ENCODE peak calls at places on chromosomes 11 and 22, in four cellular contexts. One of them, this sample, is unnamed.

GRCh38 chr11:63952570-63952969 is 13.8 kb downstream of the NAA40 start:
- DNase-seq in ovary: no peak
- DNase-seq in HCT116: no peak
- DNase-seq in osteoblast: no peak
- DNase-seq in this sample: no peak

GRCh38 chr11:75625970-75626691 is 42.7 kb downstream of the MAP6 start:
- DNase-seq in osteoblast: peak; percentile 88
- DNase-seq in ovary: no peak
- DNase-seq in HCT116: no peak
- DNase-seq in this sample: no peak

GRCh38 chr11:109302591-109303334 is 119.2 kb upstream of the C11orf87 start:
- DNase-seq in ovary: no peak
- DNase-seq in osteoblast: no peak
- DNase-seq in HCT116: no peak
- DNase-seq in this sample: no peak

GRCh38 chr11:128504489-128504888 is 82.9 kb downstream of the ETS1 start:
- DNase-seq in HCT116: no peak
- DNase-seq in osteoblast: no peak
- DNase-seq in ovary: no peak
- DNase-seq in this sample: no peak

GRCh38 chr22:24973867-24974266 is 21.4 kb downstream of the KIAA1671 start:
- DNase-seq in HCT116: no peak
- DNase-seq in ovary: no peak
- DNase-seq in osteoblast: peak; percentile 18
- DNase-seq in this sample: peak; percentile 50

GRCh38 chr11:64102005-64102738 is 63.7 kb downstream of the MACROD1 start:
- DNase-seq in ovary: no peak
- DNase-seq in osteoblast: no peak
- DNase-seq in HCT116: no peak
- DNase-seq in this sample: peak; percentile 39

GRCh38 chr11:74388678-74389327 is 9.4 kb downstream of the PGM2L1 start:
- DNase-seq in ovary: peak; percentile 48
- DNase-seq in HCT116: no peak
- DNase-seq in osteoblast: no peak
- DNase-seq in this sample: no peak

GRCh38 chr11:29676993-29677392 is 339.8 kb downstream of the KCNA4 start:
- DNase-seq in osteoblast: no peak
- DNase-seq in HCT116: no peak
- DNase-seq in ovary: no peak
- DNase-seq in this sample: no peak

GRCh38 chr11:115112779-115113178 is 391.4 kb downstream of the CADM1 start:
- DNase-seq in osteoblast: no peak
- DNase-seq in ovary: no peak
- DNase-seq in HCT116: no peak
- DNase-seq in this sample: no peak

GRCh38 chr11:12089473-12089872 is 20.9 kb upstream of the MICAL2 start:
- DNase-seq in osteoblast: no peak
- DNase-seq in ovary: no peak
- DNase-seq in HCT116: no peak
- DNase-seq in this sample: no peak

GRCh38 chr11:662689-663274 is 25.7 kb downstream of the DRD4 start:
- DNase-seq in ovary: peak; percentile 68
- DNase-seq in HCT116: peak; percentile 48
- DNase-seq in osteoblast: peak; percentile 99
- DNase-seq in this sample: peak; percentile 77

GRCh38 chr11:83070044-83070877 is 1.4 kb downstream of the RAB30 start:
- DNase-seq in osteoblast: peak; percentile 72
- DNase-seq in ovary: no peak
- DNase-seq in HCT116: no peak
- DNase-seq in this sample: no peak

GRCh38 chr11:67614730-67615454 is 8.2 kb downstream of the NDUFV1 start:
- DNase-seq in ovary: no peak
- DNase-seq in HCT116: no peak
- DNase-seq in osteoblast: peak; percentile 69
- DNase-seq in this sample: peak; percentile 54

GRCh38 chr11:46050065-46050464 is 71.2 kb downstream of the PHF21A start:
- DNase-seq in ovary: peak; percentile 47
- DNase-seq in HCT116: peak; percentile 10
- DNase-seq in osteoblast: peak; percentile 59
- DNase-seq in this sample: peak; percentile 58

GRCh38 chr11:2434008-2434407 is 10.3 kb downstream of the TRPM5 start:
- DNase-seq in osteoblast: peak; percentile 6
- DNase-seq in HCT116: no peak
- DNase-seq in ovary: no peak
- DNase-seq in this sample: no peak

GRCh38 chr11:44711772-44712608 is 14.8 kb upstream of the TSPAN18 start:
- DNase-seq in HCT116: no peak
- DNase-seq in ovary: no peak
- DNase-seq in osteoblast: no peak
- DNase-seq in this sample: no peak

GRCh38 chr22:28019881-28020861 is 101.1 kb upstream of the PITPNB start:
- DNase-seq in ovary: peak; percentile 71
- DNase-seq in HCT116: peak; percentile 21
- DNase-seq in osteoblast: peak; percentile 99
- DNase-seq in this sample: peak; percentile 74

GRCh38 chr11:127800989-127801688 is 786.2 kb downstream of the ETS1 start:
- DNase-seq in ovary: no peak
- DNase-seq in osteoblast: no peak
- DNase-seq in HCT116: no peak
- DNase-seq in this sample: no peak

GRCh38 chr22:37716708-37717107 is 19.9 kb downstream of the TRIOBP start:
- DNase-seq in HCT116: no peak
- DNase-seq in osteoblast: peak; percentile 95
- DNase-seq in ovary: no peak
- DNase-seq in this sample: no peak

GRCh38 chr22:35629406-35630234 is 12.5 kb upstream of the MB start:
- DNase-seq in ovary: peak; percentile 90
- DNase-seq in osteoblast: peak; percentile 94
- DNase-seq in HCT116: peak; percentile 87
- DNase-seq in this sample: peak; percentile 80

GRCh38 chr11:69086152-69086551 is 37.4 kb downstream of the TPCN2 start:
- DNase-seq in HCT116: no peak
- DNase-seq in ovary: no peak
- DNase-seq in osteoblast: no peak
- DNase-seq in this sample: peak; percentile 27

GRCh38 chr22:42857845-42858481 is 890 bp upstream of the ARFGAP3 start:
- DNase-seq in ovary: peak; percentile 42
- DNase-seq in osteoblast: peak; percentile 51
- DNase-seq in HCT116: no peak
- DNase-seq in this sample: no peak

GRCh38 chr11:42311504-42311903 is 852.1 kb upstream of the LRRC4C start:
- DNase-seq in osteoblast: no peak
- DNase-seq in HCT116: no peak
- DNase-seq in ovary: no peak
- DNase-seq in this sample: no peak

GRCh38 chr22:48188211-48188845 is 1425.9 kb downstream of the TBC1D22A start:
- DNase-seq in HCT116: no peak
- DNase-seq in osteoblast: no peak
- DNase-seq in ovary: no peak
- DNase-seq in this sample: no peak

GRCh38 chr22:20458530-20459151 is 21.0 kb upstream of the SCARF2 start:
- DNase-seq in HCT116: no peak
- DNase-seq in ovary: no peak
- DNase-seq in osteoblast: no peak
- DNase-seq in this sample: no peak

GRCh38 chr22:42794551-42795510 is 62.2 kb downstream of the ARFGAP3 start:
- DNase-seq in osteoblast: no peak
- DNase-seq in ovary: no peak
- DNase-seq in HCT116: no peak
- DNase-seq in this sample: no peak

GRCh38 chr11:2203440-2204259 is 32.0 kb upstream of the TH start:
- DNase-seq in ovary: no peak
- DNase-seq in HCT116: no peak
- DNase-seq in osteoblast: peak; percentile 86
- DNase-seq in this sample: no peak

GRCh38 chr22:37849089-37849751 is at the start of gene EIF3L:
- DNase-seq in ovary: peak; percentile 85
- DNase-seq in osteoblast: peak; percentile 99
- DNase-seq in HCT116: peak; percentile 79
- DNase-seq in this sample: peak; percentile 90

GRCh38 chr11:128424271-128424709 is 163.1 kb downstream of the ETS1 start:
- DNase-seq in HCT116: no peak
- DNase-seq in ovary: peak; percentile 33
- DNase-seq in osteoblast: peak; percentile 71
- DNase-seq in this sample: peak; percentile 82

GRCh38 chr11:102172127-102172848 is 62.0 kb downstream of the YAP1 start:
- DNase-seq in osteoblast: no peak
- DNase-seq in HCT116: no peak
- DNase-seq in ovary: no peak
- DNase-seq in this sample: peak; percentile 29

GRCh38 chr11:92667446-92668165 is 301.8 kb upstream of the MTNR1B start:
- DNase-seq in HCT116: no peak
- DNase-seq in ovary: no peak
- DNase-seq in osteoblast: no peak
- DNase-seq in this sample: no peak

GRCh38 chr11:111269146-111269868 is 23.8 kb downstream of the POU2AF2 start:
- DNase-seq in osteoblast: no peak
- DNase-seq in HCT116: no peak
- DNase-seq in ovary: no peak
- DNase-seq in this sample: no peak

GRCh38 chr11:73239111-73239521 is 21.0 kb downstream of the P2RY2 start:
- DNase-seq in ovary: no peak
- DNase-seq in osteoblast: no peak
- DNase-seq in HCT116: no peak
- DNase-seq in this sample: no peak

GRCh38 chr11:1703146-1703545 is 6.2 kb downstream of the KRTAP5-6 start:
- DNase-seq in HCT116: no peak
- DNase-seq in osteoblast: no peak
- DNase-seq in ovary: no peak
- DNase-seq in this sample: no peak

GRCh38 chr11:109237636-109238035 is 184.4 kb upstream of the C11orf87 start:
- DNase-seq in osteoblast: no peak
- DNase-seq in HCT116: no peak
- DNase-seq in ovary: no peak
- DNase-seq in this sample: no peak

GRCh38 chr22:30226192-30226832 is 20.2 kb downstream of the LIF start:
- DNase-seq in ovary: no peak
- DNase-seq in HCT116: no peak
- DNase-seq in osteoblast: no peak
- DNase-seq in this sample: no peak

GRCh38 chr11:813440-814096 is 3.8 kb downstream of the RPLP2 start:
- DNase-seq in osteoblast: no peak
- DNase-seq in HCT116: no peak
- DNase-seq in ovary: no peak
- DNase-seq in this sample: no peak

GRCh38 chr11:122748968-122749687 is 89.2 kb upstream of the CRTAM start:
- DNase-seq in osteoblast: peak; percentile 95
- DNase-seq in ovary: no peak
- DNase-seq in HCT116: no peak
- DNase-seq in this sample: peak; percentile 61

GRCh38 chr11:86176165-86176884 is 68.2 kb upstream of the EED start:
- DNase-seq in HCT116: no peak
- DNase-seq in ovary: no peak
- DNase-seq in osteoblast: no peak
- DNase-seq in this sample: no peak

GRCh38 chr22:36185828-36186624 is 15.6 kb downstream of the APOL4 start:
- DNase-seq in HCT116: no peak
- DNase-seq in osteoblast: no peak
- DNase-seq in ovary: no peak
- DNase-seq in this sample: no peak

GRCh38 chr22:41485033-41485432 is 16.1 kb downstream of the ACO2 start:
- DNase-seq in HCT116: no peak
- DNase-seq in osteoblast: no peak
- DNase-seq in ovary: no peak
- DNase-seq in this sample: no peak
- H3K27ac ChIP-seq in HCT116: no peak overlapping the region
- H3K27ac ChIP-seq in osteoblast: no peak overlapping the region
- H3K27ac ChIP-seq in ovary: no peak overlapping the region
- H3K27ac ChIP-seq in this sample: no peak overlapping the region

GRCh38 chr22:17155941-17156340 is 3.1 kb downstream of the HDHD5 start:
- DNase-seq in ovary: no peak
- DNase-seq in HCT116: no peak
- DNase-seq in osteoblast: peak; percentile 70
- DNase-seq in this sample: no peak

GRCh38 chr22:17158568-17159503 is at the start of gene HDHD5:
- DNase-seq in ovary: peak; percentile 85
- DNase-seq in HCT116: peak; percentile 67
- DNase-seq in osteoblast: peak; percentile 98
- DNase-seq in this sample: peak; percentile 93

GRCh38 chr22:17158176-17158567 is 905 bp downstream of the HDHD5 start:
- DNase-seq in osteoblast: peak; percentile 82
- DNase-seq in HCT116: no peak
- DNase-seq in ovary: no peak
- DNase-seq in this sample: no peak

GRCh38 chr22:17159504-17159951 is 451 bp upstream of the HDHD5 start:
- DNase-seq in ovary: peak; percentile 44
- DNase-seq in osteoblast: peak; percentile 87
- DNase-seq in HCT116: peak; percentile 54
- DNase-seq in this sample: peak; percentile 74

DNA sequence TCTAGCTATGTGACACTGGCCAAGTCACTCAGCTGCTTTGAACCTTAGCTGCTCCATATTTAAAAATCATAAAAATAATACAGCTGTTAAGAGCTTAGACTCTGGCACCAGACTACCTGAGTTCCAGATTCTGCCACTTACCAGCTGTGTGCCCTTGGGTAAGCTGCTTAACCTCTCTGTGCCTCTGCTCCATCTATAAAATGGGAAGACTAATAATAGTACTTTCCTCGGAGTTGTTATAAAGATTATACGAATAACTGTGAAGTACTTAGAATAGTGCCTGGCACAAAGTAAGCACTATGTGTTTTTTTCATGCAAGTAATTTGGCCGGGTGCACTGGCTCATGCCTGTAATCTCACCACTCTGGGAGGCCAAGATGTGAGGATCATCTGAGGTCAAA is 1.4 kb downstream of the HDHD5 start:
- DNase-seq in osteoblast: peak; percentile 50
- DNase-seq in HCT116: no peak
- DNase-seq in ovary: no peak
- DNase-seq in this sample: no peak
- H3K4me3 ChIP-seq in osteoblast: no peak overlapping the region
- H3K4me3 ChIP-seq in HCT116: peak overlapping the region; percentile 71
- H3K4me3 ChIP-seq in ovary: peak overlapping the region; percentile 77
- H3K4me3 ChIP-seq in this sample: no peak overlapping the region

GRCh38 chr11:57425565-57426438 is 1.1 kb downstream of the SLC43A3 start:
- DNase-seq in HCT116: no peak
- DNase-seq in osteoblast: no peak
- DNase-seq in ovary: peak; percentile 63
- DNase-seq in this sample: peak; percentile 79

GRCh38 chr11:57426439-57426753 is 525 bp downstream of the SLC43A3 start:
- DNase-seq in HCT116: no peak
- DNase-seq in osteoblast: no peak
- DNase-seq in ovary: no peak
- DNase-seq in this sample: no peak

GRCh38 chr11:57424137-57424801 is 2.7 kb downstream of the SLC43A3 start:
- DNase-seq in ovary: no peak
- DNase-seq in HCT116: no peak
- DNase-seq in osteoblast: no peak
- DNase-seq in this sample: no peak

GRCh38 chr11:57426754-57427691 is at the start of gene SLC43A3:
- DNase-seq in osteoblast: peak; percentile 89
- DNase-seq in ovary: peak; percentile 85
- DNase-seq in HCT116: no peak
- DNase-seq in this sample: peak; percentile 80

GRCh38 chr11:57424802-57425564 is 1.9 kb downstream of the SLC43A3 start:
- DNase-seq in ovary: peak; percentile 63
- DNase-seq in osteoblast: peak; percentile 89
- DNase-seq in HCT116: no peak
- DNase-seq in this sample: peak; percentile 81
- H3K27ac ChIP-seq in ovary: peak overlapping the region; percentile 93
- H3K27ac ChIP-seq in osteoblast: peak overlapping the region; percentile 96
- H3K27ac ChIP-seq in HCT116: no peak overlapping the region
- H3K27ac ChIP-seq in this sample: peak overlapping the region; percentile 97

GRCh38 chr11:9207229-9207628 is 57.9 kb downstream of the DENND5A start:
- DNase-seq in osteoblast: no peak
- DNase-seq in HCT116: no peak
- DNase-seq in ovary: no peak
- DNase-seq in this sample: no peak
- H3K4me3 ChIP-seq in osteoblast: no peak overlapping the region
- H3K4me3 ChIP-seq in HCT116: no peak overlapping the region
- H3K4me3 ChIP-seq in ovary: no peak overlapping the region
- H3K4me3 ChIP-seq in this sample: no peak overlapping the region

This sample was measured in right cardiac atrium.